ENCODE peak calls at places on chromosomes 1 and 21, in five cellular contexts. X, O, W, T and I are unnamed samples.

GRCh38 chr1:177239792-177240191 is 69.0 kb downstream of the BRINP2 start:
- DNase-seq in X (no peak), O (no peak), W (no peak), T (no peak), I (no peak)

GRCh38 chr21:43619856-43620255 is 39.4 kb downstream of the HSF2BP start:
- DNase-seq in X (no peak), O (no peak), W (no peak), T (no peak), I (no peak)

GRCh38 chr21:39444406-39445145 is 1.0 kb downstream of the LCA5L start:
- DNase-seq in X (no peak), O (no peak), W (no peak), T (no peak), I (peak)

GRCh38 chr1:29416825-29417557 is 180.7 kb downstream of the PTPRU start:
- DNase-seq in X (no peak), O (peak), W (no peak), T (no peak), I (peak)

GRCh38 chr1:220528679-220529529 is 968 bp downstream of the MARK1 start:
- DNase-seq in X (peak), O (peak), W (no peak), T (no peak), I (peak)

GRCh38 chr1:223445402-223445801 is 52.2 kb downstream of the CCDC185 start:
- DNase-seq in X (no peak), O (no peak), W (no peak), T (no peak), I (no peak)

GRCh38 chr1:181089777-181090505 is 1.4 kb downstream of the IER5 start:
- DNase-seq in X (peak), O (peak), W (no peak), T (peak), I (peak)

GRCh38 chr1:40594187-40594531 is 62.7 kb downstream of the ZNF684 start:
- DNase-seq in X (no peak), O (no peak), W (no peak), T (no peak), I (no peak)

GRCh38 chr1:102252731-102253360 is 256.1 kb upstream of the OLFM3 start:
- DNase-seq in X (no peak), O (no peak), W (no peak), T (no peak), I (no peak)

GRCh38 chr21:45870851-45871615 is 110.5 kb upstream of the COL6A1 start:
- DNase-seq in X (no peak), O (no peak), W (no peak), T (no peak), I (no peak)

GRCh38 chr1:209800984-209801834 is 4.7 kb downstream of the IRF6 start:
- DNase-seq in X (no peak), O (peak), W (no peak), T (peak), I (peak)

DNA sequence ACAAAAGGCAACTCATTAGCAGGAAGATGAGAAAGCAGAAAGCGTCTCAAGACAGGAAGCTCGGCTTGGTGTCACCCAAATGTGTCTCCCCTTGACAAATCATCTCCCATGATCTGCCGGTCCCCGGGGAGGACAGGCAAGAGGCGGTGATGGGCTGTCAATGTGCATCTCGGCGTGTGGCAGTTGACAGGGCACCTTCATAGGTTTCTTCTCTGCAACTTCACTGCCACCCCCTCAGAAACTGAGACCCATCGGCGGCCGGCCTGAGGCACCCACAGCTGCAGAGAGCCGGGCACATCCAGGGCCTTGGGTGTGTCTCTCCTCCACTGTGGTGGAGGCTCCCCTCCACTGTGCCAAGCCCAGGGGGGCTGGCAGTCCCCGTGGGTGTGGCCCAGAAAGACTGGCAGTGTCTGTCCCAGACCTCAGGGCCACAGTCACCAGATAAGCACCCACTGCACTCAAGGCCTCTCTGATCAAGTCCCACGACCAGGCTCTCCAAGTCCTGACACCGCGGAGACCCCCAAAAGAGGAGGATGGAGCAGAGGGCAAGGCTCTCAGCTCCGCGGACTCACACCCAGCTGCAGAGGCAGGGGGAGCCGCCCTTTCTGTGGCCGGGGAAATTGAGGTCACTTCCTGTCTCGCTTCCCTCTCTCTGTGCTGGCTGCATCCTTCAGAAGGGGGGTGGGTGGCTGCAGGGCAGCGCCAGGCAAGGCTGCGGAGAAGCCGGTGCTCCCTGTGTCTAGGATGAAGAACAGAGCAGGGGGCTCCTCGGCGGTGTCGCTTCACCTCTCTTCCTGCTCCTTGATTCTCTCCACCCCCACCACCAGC is 39.6 kb upstream of the LBR start:
- DNase-seq in X (peak), O (peak), W (peak), T (peak), I (peak)
- H3K27ac ChIP-seq in X (peak), O (peak), W (peak), T (peak), I (peak)

GRCh38 chr1:44786138-44786840 is 1.7 kb downstream of the BEST4 start:
- DNase-seq in X (peak), O (no peak), W (no peak), T (peak), I (peak)

GRCh38 chr1:44784094-44785026 is 3.6 kb downstream of the BEST4 start:
- DNase-seq in X (no peak), O (no peak), W (no peak), T (no peak), I (no peak)

GRCh38 chr1:44785501-44786137 is 2.4 kb downstream of the BEST4 start:
- DNase-seq in X (no peak), O (no peak), W (no peak), T (no peak), I (no peak)

GRCh38 chr1:44783697-44784093 is 4.3 kb downstream of the BEST4 start:
- DNase-seq in X (no peak), O (no peak), W (no peak), T (peak), I (no peak)

DNA sequence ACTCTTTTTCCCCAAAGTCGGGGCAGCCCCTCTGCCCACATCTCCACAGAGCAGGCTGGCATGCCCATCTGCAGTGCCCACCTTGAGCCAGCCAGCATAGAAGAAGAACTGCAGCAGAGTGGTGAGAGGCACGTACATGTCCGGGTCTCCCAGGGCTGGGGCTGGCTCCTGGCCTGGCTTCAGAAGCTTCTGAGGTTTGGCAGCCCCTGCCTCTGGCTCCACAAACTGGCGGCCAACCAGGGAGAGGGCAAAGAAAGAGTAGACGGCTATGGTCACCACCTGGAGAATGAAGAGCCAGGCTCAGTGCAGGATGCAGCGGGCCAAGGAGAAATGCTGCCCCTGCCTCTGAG is 3.0 kb downstream of the BEST4 start:
- DNase-seq in X (no peak), O (no peak), W (no peak), T (no peak), I (no peak)
- H3K4me3 ChIP-seq in X (no peak), O (no peak), W (no peak), T (no peak), I (no peak)

DNA sequence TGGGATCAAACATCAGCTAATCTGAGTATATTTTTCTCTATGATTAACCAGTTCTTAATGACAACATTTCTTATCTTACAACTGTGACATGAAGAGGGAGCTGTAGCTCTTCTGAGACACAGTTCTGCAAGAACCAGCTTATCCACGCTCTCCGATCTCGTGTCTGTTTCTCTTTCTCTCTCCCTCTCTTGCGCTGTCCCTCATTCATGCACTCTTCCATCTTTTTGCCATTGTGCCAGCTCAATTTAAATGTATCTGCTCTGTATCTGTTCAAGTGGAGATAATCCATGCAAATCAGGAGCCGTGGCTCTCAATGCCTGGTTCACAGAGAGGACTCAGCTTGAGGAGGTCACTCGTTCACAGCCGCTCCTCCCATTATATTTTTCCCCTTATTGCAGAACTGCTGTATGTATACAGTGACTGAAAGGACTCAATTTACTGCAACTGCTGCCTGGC is 494.7 kb upstream of the ADGRL2 start:
- DNase-seq in X (no peak), O (peak), W (no peak), T (no peak), I (no peak)
- TF ChIP-seq CTCF in X (peak), O (peak), W (peak), T (no peak), I (peak)

DNA sequence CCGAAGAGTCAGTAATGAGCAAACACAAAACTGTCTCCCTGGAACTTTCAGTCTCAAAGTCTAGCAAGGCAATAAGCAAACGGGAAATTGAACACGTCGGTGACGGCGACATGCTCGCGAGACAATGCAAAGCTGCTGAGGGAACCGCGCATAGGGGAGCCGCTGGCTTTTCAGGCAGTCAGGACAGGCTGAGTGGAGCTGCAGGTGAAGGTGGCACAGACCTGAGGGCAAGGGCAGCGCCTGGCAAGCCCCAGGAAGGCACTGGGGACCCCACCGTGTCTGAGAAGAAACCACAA is 4.9 kb downstream of the INTS11 start:
- DNase-seq in X (no peak), O (no peak), W (no peak), T (no peak), I (no peak)
- H3K27ac ChIP-seq in X (no peak), O (no peak), W (peak), T (peak), I (peak)

GRCh38 chr1:224497714-224498573 is 63.3 kb upstream of the WDR26 start:
- DNase-seq in X (peak), O (no peak), W (no peak), T (peak), I (no peak)
- H3K4me3 ChIP-seq in X (no peak), O (no peak), W (no peak), T (no peak), I (no peak)